ENCODE peak calls at places on chromosomes 5 and 9, in six cellular contexts. K is K562, T is right lobe of liver, P is body of pancreas, H is A549, S is IMR-90. G is an unnamed sample.

GRCh38 chr5:1112596-1113331 is 901 bp upstream of the SLC12A7 start:
- ATAC-seq in K (no peak), P (peak), T (no peak), S (no peak), H (no peak), G (no peak)

GRCh38 chr9:137474271-137474670 is 15.1 kb upstream of the NSMF start:
- ATAC-seq in K (no peak), H (no peak), S (no peak), P (no peak), T (no peak), G (no peak)

GRCh38 chr9:133677126-133678010 is 41.2 kb downstream of the DBH start:
- ATAC-seq in T (no peak), P (no peak), H (no peak), S (no peak), K (no peak), G (no peak)

GRCh38 chr5:65185468-65185867 is 296.3 kb downstream of the ADAMTS6 start:
- ATAC-seq in K (no peak), H (no peak), T (no peak), S (peak), P (no peak), G (no peak)

GRCh38 chr5:58041884-58042283 is 418.0 kb downstream of the PLK2 start:
- ATAC-seq in K (no peak), H (no peak), P (no peak), T (no peak), S (no peak), G (no peak)

GRCh38 chr9:128555180-128555721 is 2.9 kb downstream of the SPTAN1 start:
- ATAC-seq in T (peak), P (no peak), S (no peak), K (no peak), H (no peak), G (no peak)

GRCh38 chr5:106454651-106455415 is 1215.9 kb downstream of the EFNA5 start:
- ATAC-seq in H (peak), P (no peak), S (peak), T (no peak), K (no peak), G (no peak)

GRCh38 chr9:34589656-34590375 is at the start of gene CNTFR:
- ATAC-seq in S (peak), T (no peak), P (peak), H (peak), K (no peak), G (peak)

GRCh38 chr5:77066823-77067442 is 20.2 kb downstream of the ZBED3 start:
- ATAC-seq in P (no peak), H (no peak), S (peak), T (peak), K (no peak), G (peak)

DNA sequence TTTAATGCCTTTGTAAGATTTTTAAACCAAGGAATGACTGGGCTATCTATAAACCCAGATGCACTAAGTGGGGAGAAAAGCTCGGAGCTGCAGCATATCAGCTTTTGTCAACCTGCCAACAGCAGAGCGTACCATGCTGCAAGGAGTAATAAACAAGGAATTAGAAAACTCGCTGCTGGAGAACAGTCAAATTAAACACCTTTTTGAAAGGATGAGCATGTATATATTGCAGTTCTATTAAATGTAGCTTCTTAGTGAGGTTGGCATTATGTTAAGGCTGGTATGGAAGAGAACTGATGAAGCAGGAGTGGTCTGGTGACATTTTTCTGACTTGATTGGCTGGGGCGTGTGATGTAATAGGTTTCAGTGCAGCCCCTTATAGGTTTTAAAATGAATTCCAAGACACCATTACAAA is 74.7 kb downstream of the PIK3R1 start:
- ATAC-seq in H (no peak), T (peak), S (no peak), K (peak), P (no peak), G (no peak)
- TF ChIP-seq POLR2A in H (no peak), T (no peak), S (no peak), K (no peak), P (no peak), G (no peak)

GRCh38 chr9:126860077-126860756 is at the start of gene ZBTB34:
- ATAC-seq in P (peak), K (peak), T (peak), H (peak), S (peak), G (peak)

GRCh38 chr9:126862461-126862830 is 2.0 kb downstream of the ZBTB34 start:
- ATAC-seq in K (no peak), P (no peak), T (peak), S (no peak), H (no peak), G (no peak)

GRCh38 chr9:126859111-126859510 is 1.3 kb upstream of the ZBTB34 start:
- ATAC-seq in P (no peak), T (no peak), S (no peak), K (no peak), H (no peak), G (no peak)

GRCh38 chr9:126861707-126862460 is 1.4 kb downstream of the ZBTB34 start:
- ATAC-seq in P (no peak), K (peak), H (no peak), T (no peak), S (peak), G (no peak)

DNA sequence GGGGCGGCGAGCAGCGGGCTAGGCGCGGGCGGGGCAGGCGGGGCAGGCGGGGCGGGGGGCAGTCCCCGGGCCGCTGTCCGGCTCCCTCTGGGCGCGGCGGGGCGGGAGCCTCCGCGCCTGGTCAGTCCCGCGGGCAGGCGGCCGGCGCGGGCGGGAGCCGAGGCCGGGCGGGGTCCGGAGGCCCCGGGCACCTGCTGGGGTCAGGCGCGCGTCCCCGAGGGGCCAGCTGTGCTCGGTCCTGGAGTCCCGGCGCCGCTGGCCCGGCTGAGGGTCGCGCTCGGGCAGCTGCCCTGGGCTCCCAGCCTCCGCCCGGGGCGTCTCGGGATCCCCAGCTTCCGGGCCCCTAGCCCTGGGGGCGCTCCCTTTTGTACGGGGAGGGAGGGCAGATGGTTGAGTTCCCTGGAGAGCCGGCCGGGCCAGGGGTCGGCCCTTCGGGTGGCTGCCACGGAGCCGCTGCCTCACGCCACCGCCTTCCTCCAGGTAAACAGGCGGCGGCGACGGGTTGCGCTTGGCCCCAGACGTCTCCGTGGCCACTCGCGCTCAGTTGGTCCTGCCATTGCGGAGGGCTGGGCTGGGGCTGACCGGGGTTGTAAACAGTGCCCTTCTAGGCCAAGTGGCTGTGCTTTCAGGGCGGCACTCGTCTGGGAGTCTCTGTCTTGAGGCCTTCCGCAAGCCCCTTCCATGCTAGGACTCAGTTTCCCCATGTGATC is 473 bp downstream of the ZBTB34 start:
- ATAC-seq in S (peak), T (peak), H (peak), P (peak), K (peak), G (peak)
- TF ChIP-seq POLR2A in S (no peak), T (no peak), H (no peak), P (no peak), K (no peak), G (peak)

GRCh38 chr5:134387443-134387842 is 16.1 kb downstream of the UBE2B start:
- ATAC-seq in K (peak), T (no peak), S (no peak), P (no peak), H (no peak), G (no peak)
- TF ChIP-seq POLR2A in K (no peak), T (no peak), S (no peak), P (no peak), H (no peak), G (no peak)

GRCh38 chr5:129460951-129461815 is 1.1 kb downstream of the ADAMTS19 start:
- ATAC-seq in T (peak), P (peak), S (peak), H (peak), K (peak), G (peak)
- TF ChIP-seq POLR2A in T (no peak), P (no peak), S (no peak), H (no peak), K (no peak), G (no peak)

GRCh38 chr9:97933573-97933972 is 4.4 kb downstream of the HEMGN start:
- ATAC-seq in P (no peak), K (peak), H (no peak), S (no peak), T (no peak), G (no peak)
- TF ChIP-seq POLR2A in P (no peak), K (no peak), H (no peak), S (no peak), T (no peak), G (no peak)

DNA sequence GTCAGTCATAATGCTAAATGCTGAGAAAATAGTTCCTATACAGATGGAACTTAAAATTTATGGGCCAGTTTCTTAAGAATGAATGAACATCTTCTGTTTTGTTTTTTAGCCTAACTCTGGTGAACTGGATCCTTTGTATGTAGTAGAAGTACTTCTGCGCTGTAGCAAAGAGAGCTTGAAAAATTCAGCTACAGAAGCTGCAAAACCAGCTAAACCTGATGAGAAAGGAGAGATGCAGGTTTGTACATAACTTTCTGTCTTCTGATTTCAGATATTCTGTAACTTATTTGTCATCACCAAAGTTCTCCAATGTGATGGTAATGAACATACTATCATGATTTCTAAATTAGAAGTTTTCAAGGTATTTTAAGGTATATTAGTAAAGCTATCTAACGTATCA is 80.1 kb downstream of the MTREX start:
- ATAC-seq in T (no peak), H (no peak), K (no peak), P (no peak), S (no peak), G (no peak)
- TF ChIP-seq POLR2A in T (no peak), H (no peak), K (no peak), P (no peak), S (no peak), G (no peak)

GRCh38 chr5:84383816-84384603 is 670 bp downstream of the EDIL3 start:
- ATAC-seq in P (peak), S (peak), K (no peak), T (peak), H (peak), G (peak)
- TF ChIP-seq POLR2A in P (no peak), S (peak), K (no peak), T (no peak), H (no peak), G (no peak)